ENCODE peak calls at places on chromosomes 4 and X, in nine cellular contexts. K, Y, R, Z, X, N, P, W and M are unnamed samples. For H3K27me3, the result is how much of the 10 kb centered on the place peaks cover.

GRCh38 chr4:632926-633325 is 7.6 kb downstream of the PDE6B start:
- DNase-seq in K (no peak), Y (peak), R (no peak), Z (no peak), X (no peak), N (no peak), P (no peak), W (no peak), M (no peak)

GRCh38 chr4:169089004-169089403 is 78.9 kb upstream of the CBR4 start:
- DNase-seq in K (no peak), Y (no peak), R (no peak), Z (no peak), X (no peak), N (no peak), P (no peak), W (no peak), M (no peak)

GRCh38 chr4:158008551-158009218 is 164.1 kb downstream of the GASK1B start:
- DNase-seq in K (no peak), Y (peak), R (no peak), Z (no peak), X (peak), N (no peak), P (peak), W (no peak), M (no peak)

GRCh38 chr4:176769519-176769918 is 23.2 kb downstream of the VEGFC start:
- DNase-seq in K (peak), Y (no peak), R (no peak), Z (no peak), X (no peak), N (no peak), P (peak), W (no peak), M (no peak)

GRCh38 chr4:93740890-93741289 is 87.7 kb upstream of the ATOH1 start:
- DNase-seq in K (no peak), Y (no peak), R (no peak), Z (no peak), X (no peak), N (no peak), P (no peak), W (no peak), M (no peak)

GRCh38 chrX:69616520-69617203 is 749 bp downstream of the EDA start:
- DNase-seq in K (no peak), Y (peak), R (no peak), Z (peak), X (peak), N (no peak), P (peak), W (peak), M (peak)

GRCh38 chr4:156673483-156673882 is 298.1 kb downstream of the PDGFC start:
- DNase-seq in K (peak), Y (no peak), R (no peak), Z (no peak), X (no peak), N (no peak), P (peak), W (no peak), M (no peak)

GRCh38 chr4:76208005-76208765 is 5.4 kb downstream of the SCARB2 start:
- DNase-seq in K (peak), Y (peak), R (peak), Z (no peak), X (peak), N (no peak), P (peak), W (peak), M (peak)

GRCh38 chr4:146232131-146232722 is 17.9 kb downstream of the REELD1 start:
- DNase-seq in K (no peak), Y (no peak), R (no peak), Z (no peak), X (no peak), N (no peak), P (no peak), W (no peak), M (peak)

GRCh38 chr4:57168986-57169385 is 58.8 kb upstream of the IGFBP7 start:
- DNase-seq in K (no peak), Y (no peak), R (no peak), Z (no peak), X (no peak), N (no peak), P (no peak), W (no peak), M (no peak)

GRCh38 chr4:122364700-122365404 is 14.0 kb upstream of the ADAD1 start:
- DNase-seq in K (no peak), Y (no peak), R (no peak), Z (no peak), X (no peak), N (no peak), P (no peak), W (no peak), M (no peak)

GRCh38 chrX:46755656-46756055 is 3.3 kb downstream of the SLC9A7 start:
- DNase-seq in K (no peak), Y (no peak), R (no peak), Z (no peak), X (no peak), N (no peak), P (peak), W (no peak), M (no peak)

GRCh38 chr4:150316332-150317205 is 238.3 kb downstream of the DCLK2 start:
- DNase-seq in K (no peak), Y (no peak), R (no peak), Z (no peak), X (no peak), N (no peak), P (peak), W (no peak), M (no peak)

GRCh38 chr4:1504786-1505500 is 98.7 kb upstream of the NKX1-1 start:
- DNase-seq in K (no peak), Y (no peak), R (no peak), Z (no peak), X (no peak), N (no peak), P (no peak), W (no peak), M (no peak)

GRCh38 chr4:183987987-183988392 is 82.9 kb downstream of the STOX2 start:
- DNase-seq in K (peak), Y (peak), R (no peak), Z (no peak), X (peak), N (peak), P (peak), W (peak), M (peak)

GRCh38 chrX:140733766-140734342 is 24.3 kb downstream of the LINC00632 start:
- DNase-seq in K (peak), Y (no peak), R (no peak), Z (no peak), X (peak), N (no peak), P (peak), W (no peak), M (no peak)

GRCh38 chr4:73948990-73949706 is 32.7 kb downstream of the PF4 start:
- DNase-seq in K (no peak), Y (no peak), R (no peak), Z (no peak), X (no peak), N (no peak), P (no peak), W (no peak), M (no peak)

GRCh38 chrX:80285131-80285773 is 135.0 kb upstream of the TENT5D start:
- DNase-seq in K (peak), Y (no peak), R (no peak), Z (no peak), X (peak), N (peak), P (peak), W (no peak), M (no peak)

GRCh38 chr4:10096201-10096975 is 20.2 kb downstream of the WDR1 start:
- DNase-seq in K (peak), Y (peak), R (peak), Z (peak), X (peak), N (no peak), P (peak), W (peak), M (peak)

GRCh38 chr4:147318581-147318980 is 162.3 kb upstream of the EDNRA start:
- DNase-seq in K (no peak), Y (no peak), R (no peak), Z (no peak), X (no peak), N (no peak), P (peak), W (no peak), M (no peak)

GRCh38 chrX:10797493-10797892 is 177.1 kb upstream of the MID1 start:
- DNase-seq in K (peak), Y (no peak), R (no peak), Z (no peak), X (no peak), N (no peak), P (peak), W (no peak), M (no peak)

GRCh38 chrX:72540318-72540717 is 32.3 kb downstream of the HDAC8 start:
- DNase-seq in K (peak), Y (no peak), R (no peak), Z (no peak), X (no peak), N (no peak), P (peak), W (no peak), M (no peak)

GRCh38 chr4:16222957-16223527 is 3.2 kb downstream of the TAPT1 start:
- DNase-seq in K (peak), Y (no peak), R (no peak), Z (no peak), X (no peak), N (no peak), P (peak), W (no peak), M (no peak)

GRCh38 chrX:23662853-23663252 is 4.4 kb upstream of the PRDX4 start:
- DNase-seq in K (peak), Y (no peak), R (no peak), Z (no peak), X (no peak), N (no peak), P (peak), W (no peak), M (no peak)

GRCh38 chrX:8245411-8245810 is 74.3 kb upstream of the VCX2 start:
- DNase-seq in K (no peak), Y (no peak), R (no peak), Z (no peak), X (no peak), N (no peak), P (no peak), W (no peak), M (no peak)

GRCh38 chr4:23930750-23931488 is 41.1 kb upstream of the PPARGC1A start:
- DNase-seq in K (peak), Y (peak), R (no peak), Z (no peak), X (peak), N (no peak), P (peak), W (peak), M (peak)

GRCh38 chrX:115696939-115697338 is 136.0 kb downstream of the PLS3 start:
- DNase-seq in K (no peak), Y (no peak), R (no peak), Z (no peak), X (no peak), N (no peak), P (no peak), W (no peak), M (no peak)

GRCh38 chr4:73648478-73648877 is 28.2 kb upstream of the RASSF6 start:
- DNase-seq in K (no peak), Y (no peak), R (no peak), Z (no peak), X (no peak), N (no peak), P (no peak), W (no peak), M (no peak)

GRCh38 chrX:44675364-44676024 is 132.8 kb upstream of the FUNDC1 start:
- DNase-seq in K (peak), Y (peak), R (no peak), Z (no peak), X (peak), N (no peak), P (peak), W (no peak), M (no peak)

GRCh38 chrX:150575415-150575814 is 7.0 kb downstream of the MTM1 start:
- DNase-seq in K (no peak), Y (no peak), R (no peak), Z (peak), X (no peak), N (no peak), P (peak), W (no peak), M (no peak)

GRCh38 chrX:150577174-150577573 is 8.8 kb downstream of the MTM1 start:
- DNase-seq in K (no peak), Y (no peak), R (no peak), Z (no peak), X (no peak), N (no peak), P (no peak), W (no peak), M (no peak)

GRCh38 chrX:150582338-150582948 is 14.0 kb downstream of the MTM1 start:
- DNase-seq in K (no peak), Y (no peak), R (no peak), Z (no peak), X (no peak), N (no peak), P (peak), W (no peak), M (no peak)

DNA sequence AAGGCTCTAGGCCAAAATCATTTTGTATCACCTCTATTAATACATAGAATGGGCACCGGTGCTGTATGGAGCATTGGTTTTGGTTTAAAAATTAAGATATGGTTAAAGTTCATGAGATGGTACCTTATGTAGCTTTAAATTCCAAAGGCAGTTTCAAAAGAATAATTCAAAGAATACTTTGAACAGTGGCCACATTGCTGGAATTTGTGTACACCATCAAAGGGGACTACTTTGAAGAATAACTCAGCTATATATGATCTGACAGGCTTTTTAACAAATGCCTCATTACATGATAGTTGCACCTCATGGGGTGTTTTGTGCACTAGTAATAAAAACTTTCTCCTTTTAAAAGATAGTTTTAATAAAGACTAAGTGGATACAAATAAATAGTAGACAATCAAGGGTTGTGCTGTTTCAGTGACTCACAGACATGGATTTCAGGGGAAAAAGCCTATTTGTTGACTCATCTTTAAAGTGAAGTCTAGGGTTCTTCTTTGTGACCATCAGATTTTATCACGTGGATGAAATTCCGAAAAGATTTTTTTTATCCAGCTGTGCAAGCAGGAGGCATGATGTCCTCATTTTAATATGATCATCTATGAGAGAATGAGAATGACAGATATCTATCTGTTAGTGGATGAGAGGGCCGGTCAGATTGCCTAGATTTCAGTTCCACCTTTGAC is 12.8 kb downstream of the MTM1 start:
- DNase-seq in K (peak), Y (no peak), R (no peak), Z (no peak), X (no peak), N (no peak), P (peak), W (no peak), M (no peak)
- H3K27ac ChIP-seq in K (peak), Y (no peak), R (no peak), Z (no peak), X (no peak), N (no peak), P (no peak), W (no peak), M (no peak)

DNA sequence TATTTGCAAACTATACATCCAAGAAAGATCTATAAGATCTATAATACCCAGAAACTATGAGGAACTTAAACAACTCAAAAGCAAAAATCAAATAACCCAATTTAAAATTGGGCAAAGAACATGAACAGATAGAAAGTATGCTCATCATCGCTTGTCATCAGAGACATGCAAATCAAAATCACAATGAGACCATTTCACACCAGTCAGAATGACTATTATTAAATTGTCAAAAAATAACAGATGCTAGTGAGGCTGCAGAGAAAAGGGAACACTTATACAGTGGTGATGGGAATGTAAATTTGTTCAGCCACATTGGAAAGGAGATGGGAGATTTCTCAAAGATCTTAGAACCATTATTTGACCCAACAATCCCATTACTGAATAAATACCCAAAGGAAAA is 1451.7 kb upstream of the ADGRL3 start:
- DNase-seq in K (no peak), Y (no peak), R (no peak), Z (no peak), X (no peak), N (no peak), P (no peak), W (no peak), M (no peak)
- H3K27me3 ChIP-seq in K (under half), Y (under half), R (under half), Z (under half), X (under half), N (under half), P (under half), W (under half), M (under half)

GRCh38 chrX:95762716-95763115 is 921.9 kb upstream of the DIAPH2 start:
- DNase-seq in K (no peak), Y (no peak), R (no peak), Z (no peak), X (no peak), N (no peak), P (no peak), W (no peak), M (no peak)

GRCh38 chrX:95760356-95760755 is 924.3 kb upstream of the DIAPH2 start:
- DNase-seq in K (no peak), Y (no peak), R (no peak), Z (no peak), X (no peak), N (no peak), P (no peak), W (no peak), M (no peak)

GRCh38 chrX:95764972-95765451 is 919.6 kb upstream of the DIAPH2 start:
- DNase-seq in K (peak), Y (no peak), R (no peak), Z (no peak), X (peak), N (peak), P (peak), W (no peak), M (no peak)
- H3K27ac ChIP-seq in K (no peak), Y (no peak), R (no peak), Z (no peak), X (no peak), N (no peak), P (no peak), W (no peak), M (no peak)

GRCh38 chr4:7368296-7368695 is 66.4 kb downstream of the PSAPL1 start:
- DNase-seq in K (no peak), Y (no peak), R (no peak), Z (no peak), X (no peak), N (no peak), P (no peak), W (no peak), M (no peak)
- H3K27me3 ChIP-seq in K (under half), Y (under half), R (under half), Z (under half), X (under half), N (under half), P (under half), W (under half), M (half or more)